ENCODE peak calls at places on chromosomes 1 and 21, in seven cellular contexts. G is ELR; T is AG04450; X is stimulated activated CD4-positive, alpha-beta T cell treated with anti-CD3 and anti-CD28 coated beads, TNF-alpha, amount 100 ng/mL, for 1 hour; P is DMS53; S is AG09319; F is HuH-7.5. R is an unnamed sample.
A peak's percentile ranks its signal among the peaks of the same experiment; 100 is the strongest.

GRCh38 chr1:15195420-15196052 is 42.0 kb downstream of the TMEM51 start:
- DNase-seq in F (no peak), S (no peak), T (no peak), G (no peak), X (no peak), P (no peak), R (no peak)

GRCh38 chr1:55311057-55311631 is 96.0 kb upstream of the USP24 start:
- DNase-seq in T (no peak), G (peak; percentile 84), P (no peak), X (no peak), S (no peak), F (no peak), R (no peak)

GRCh38 chr1:24199291-24199900 is 12.3 kb upstream of the IFNLR1 start:
- DNase-seq in S (peak; percentile 27), G (peak; percentile 73), F (peak; percentile 54), X (peak; percentile 54), P (peak; percentile 80), T (peak; percentile 27), R (peak; percentile 73)

GRCh38 chr1:174469687-174470086 is 21.9 kb downstream of the GPR52 start:
- DNase-seq in F (no peak), G (no peak), X (no peak), T (no peak), S (no peak), P (no peak), R (no peak)

GRCh38 chr1:7409278-7409677 is 361.8 kb upstream of the VAMP3 start:
- DNase-seq in X (no peak), T (no peak), P (peak; percentile 24), F (no peak), G (no peak), S (no peak), R (no peak)

GRCh38 chr1:26694597-26695416 is 1.0 kb upstream of the ARID1A start:
- DNase-seq in F (no peak), S (no peak), P (peak; percentile 40), X (no peak), T (no peak), G (no peak), R (peak; percentile 14)

GRCh38 chr1:174051956-174052355 is 29.8 kb upstream of the RC3H1 start:
- DNase-seq in P (no peak), S (no peak), F (no peak), G (no peak), T (no peak), X (no peak), R (no peak)

GRCh38 chr1:225422795-225423517 is 4.9 kb downstream of the LBR start:
- DNase-seq in X (no peak), G (no peak), P (no peak), F (no peak), S (no peak), T (no peak), R (no peak)

GRCh38 chr1:175555266-175555665 is 188.1 kb downstream of the TNR start:
- DNase-seq in G (peak; percentile 1), S (no peak), P (peak; percentile 41), X (no peak), T (no peak), F (no peak), R (no peak)

GRCh38 chr1:69710484-69710883 is 142.8 kb downstream of the LRRC7 start:
- DNase-seq in P (no peak), T (no peak), X (no peak), S (no peak), G (no peak), F (no peak), R (no peak)

GRCh38 chr1:89953072-89953626 is 41.8 kb upstream of the ZNF326 start:
- DNase-seq in X (no peak), T (peak; percentile 47), S (peak; percentile 46), P (peak; percentile 33), G (peak; percentile 96), F (no peak), R (no peak)

GRCh38 chr1:201847150-201847549 is 18.2 kb downstream of the IPO9 start:
- DNase-seq in P (no peak), T (no peak), X (no peak), S (no peak), F (no peak), G (no peak), R (no peak)

GRCh38 chr21:27320868-27321267 is 354.0 kb upstream of the ADAMTS5 start:
- DNase-seq in G (no peak), X (no peak), F (no peak), S (no peak), P (no peak), T (no peak), R (no peak)

GRCh38 chr1:35763211-35763610 is 6.6 kb downstream of the CLSPN start:
- DNase-seq in F (no peak), S (no peak), G (no peak), X (no peak), T (no peak), P (no peak), R (no peak)

GRCh38 chr1:7278045-7278444 is 492.8 kb downstream of the CAMTA1 start:
- DNase-seq in T (no peak), F (no peak), G (no peak), P (peak; percentile 97), X (no peak), S (no peak), R (no peak)

GRCh38 chr1:167672831-167673230 is 42.8 kb downstream of the RCSD1 start:
- DNase-seq in G (no peak), T (no peak), X (no peak), P (no peak), F (no peak), S (no peak), R (no peak)

GRCh38 chr1:151839457-151840409 is at the start of gene C2CD4D:
- DNase-seq in G (no peak), P (peak; percentile 99), T (no peak), F (peak; percentile 48), X (peak; percentile 46), S (no peak), R (peak; percentile 45)

GRCh38 chr1:23478896-23479790 is 4.8 kb downstream of the ASAP3 start:
- DNase-seq in P (no peak), G (peak; percentile 31), F (peak; percentile 73), T (no peak), S (peak; percentile 75), X (no peak), R (no peak)

GRCh38 chr1:226126824-226127591 is 59.5 kb downstream of the ACBD3 start:
- DNase-seq in P (peak; percentile 77), T (no peak), S (no peak), F (no peak), X (no peak), G (no peak), R (no peak)

GRCh38 chr1:151635479-151636072 is 23.7 kb downstream of the SNX27 start:
- DNase-seq in T (no peak), G (no peak), F (no peak), P (no peak), X (no peak), S (no peak), R (no peak)

GRCh38 chr1:109240158-109241152 is 8.9 kb upstream of the CELSR2 start:
- DNase-seq in S (no peak), X (no peak), G (peak; percentile 51), F (no peak), T (no peak), P (peak; percentile 66), R (no peak)

GRCh38 chr21:43873673-43874072 is 8.7 kb downstream of the AGPAT3 start:
- DNase-seq in S (no peak), G (no peak), X (no peak), F (no peak), T (no peak), P (no peak), R (no peak)